ENCODE peak calls at places on chromosomes 16 and 17, in four cellular contexts. One of them, this sample, is unnamed.

GRCh38 chr17:58703137-58703846 is 10.9 kb downstream of the RAD51C start:
- DNase-seq in endothelial cell: no peak
- DNase-seq in fibroblast of the aortic adventitia: peak; percentile 78
- DNase-seq in heart right ventricle: no peak
- DNase-seq in this sample: no peak

GRCh38 chr17:60391419-60392041 is 403 bp downstream of the USP32 start:
- DNase-seq in heart right ventricle: no peak
- DNase-seq in fibroblast of the aortic adventitia: no peak
- DNase-seq in endothelial cell: peak; percentile 72
- DNase-seq in this sample: peak; percentile 81

GRCh38 chr16:58907297-58907696 is 173.2 kb upstream of the GOT2 start:
- DNase-seq in heart right ventricle: no peak
- DNase-seq in fibroblast of the aortic adventitia: no peak
- DNase-seq in endothelial cell: no peak
- DNase-seq in this sample: no peak

GRCh38 chr17:17681187-17681743 is at the start of gene RAI1:
- DNase-seq in heart right ventricle: peak; percentile 81
- DNase-seq in endothelial cell: peak; percentile 86
- DNase-seq in fibroblast of the aortic adventitia: peak; percentile 78
- DNase-seq in this sample: peak; percentile 88

GRCh38 chr17:6523330-6523729 is 33.0 kb downstream of the PITPNM3 start:
- DNase-seq in heart right ventricle: no peak
- DNase-seq in fibroblast of the aortic adventitia: no peak
- DNase-seq in endothelial cell: no peak
- DNase-seq in this sample: no peak

GRCh38 chr17:67829331-67829730 is 4.0 kb downstream of the BPTF start:
- DNase-seq in fibroblast of the aortic adventitia: no peak
- DNase-seq in endothelial cell: no peak
- DNase-seq in heart right ventricle: no peak
- DNase-seq in this sample: no peak

GRCh38 chr16:25210758-25211157 is 6.0 kb upstream of the AQP8 start:
- DNase-seq in fibroblast of the aortic adventitia: peak; percentile 46
- DNase-seq in heart right ventricle: no peak
- DNase-seq in endothelial cell: no peak
- DNase-seq in this sample: no peak

GRCh38 chr16:50025544-50025931 is 513 bp downstream of the CNEP1R1 start:
- DNase-seq in fibroblast of the aortic adventitia: peak; percentile 14
- DNase-seq in heart right ventricle: no peak
- DNase-seq in endothelial cell: peak; percentile 23
- DNase-seq in this sample: no peak

GRCh38 chr17:72237223-72237622 is 116.4 kb downstream of the SOX9 start:
- DNase-seq in heart right ventricle: no peak
- DNase-seq in endothelial cell: no peak
- DNase-seq in fibroblast of the aortic adventitia: no peak
- DNase-seq in this sample: no peak

GRCh38 chr17:68800731-68801130 is 154.5 kb downstream of the ABCA8 start:
- DNase-seq in heart right ventricle: no peak
- DNase-seq in fibroblast of the aortic adventitia: peak; percentile 83
- DNase-seq in endothelial cell: no peak
- DNase-seq in this sample: no peak

DNA sequence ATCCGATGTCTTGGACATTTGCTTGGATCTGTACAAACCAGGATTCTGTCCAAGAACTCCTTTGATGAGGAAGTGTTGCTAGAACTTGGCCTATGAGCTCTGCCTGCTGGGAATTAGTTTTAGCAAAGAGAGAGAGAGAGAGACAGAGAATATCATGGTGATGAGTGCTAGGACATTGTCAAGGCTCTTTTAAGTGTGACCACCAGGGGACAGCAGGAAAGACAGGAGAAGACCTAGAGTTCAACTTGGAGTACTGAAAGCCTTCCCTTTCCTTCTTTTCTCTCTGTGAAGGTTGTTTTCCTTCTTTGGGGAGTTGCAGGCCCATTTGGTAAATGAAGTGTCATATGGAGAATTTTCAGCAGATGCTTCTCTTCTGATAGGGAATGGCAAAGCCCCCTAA is 389.2 kb upstream of the HSBP1 start:
- DNase-seq in endothelial cell: no peak
- DNase-seq in fibroblast of the aortic adventitia: no peak
- DNase-seq in heart right ventricle: no peak
- DNase-seq in this sample: no peak
- TF ChIP-seq CTCF in endothelial cell: peak; percentile 22
- TF ChIP-seq CTCF in fibroblast of the aortic adventitia: no peak
- TF ChIP-seq CTCF in heart right ventricle: no peak
- TF ChIP-seq CTCF in this sample: no peak

DNA sequence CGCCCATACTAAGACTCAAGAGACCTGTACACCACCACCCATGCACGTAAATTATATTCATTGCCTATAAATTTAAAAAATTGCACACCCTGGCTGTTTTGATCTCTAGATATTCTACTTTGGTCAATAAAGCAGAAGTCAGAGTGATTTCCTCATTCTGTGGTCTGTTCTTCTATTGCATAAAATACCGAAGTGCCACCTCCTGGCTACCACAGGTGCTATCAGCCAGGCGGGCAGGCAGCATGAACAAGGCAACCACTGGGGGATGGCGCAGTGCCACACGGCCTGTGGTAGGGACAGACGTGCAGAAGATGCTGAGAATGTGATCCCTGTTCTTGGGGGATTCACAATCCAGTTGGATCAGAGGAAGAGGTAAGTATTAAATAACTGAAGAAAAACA is 122.3 kb downstream of the CDK5R1 start:
- DNase-seq in heart right ventricle: peak; percentile 57
- DNase-seq in endothelial cell: no peak
- DNase-seq in fibroblast of the aortic adventitia: no peak
- DNase-seq in this sample: no peak
- TF ChIP-seq CTCF in heart right ventricle: peak; percentile 21
- TF ChIP-seq CTCF in endothelial cell: no peak
- TF ChIP-seq CTCF in fibroblast of the aortic adventitia: peak; percentile 1
- TF ChIP-seq CTCF in this sample: peak; percentile 17

GRCh38 chr16:68022278-68022727 is 729 bp downstream of the DDX28 start:
- DNase-seq in fibroblast of the aortic adventitia: no peak
- DNase-seq in heart right ventricle: no peak
- DNase-seq in endothelial cell: peak; percentile 17
- DNase-seq in this sample: no peak

GRCh38 chr16:68021490-68021889 is 1.5 kb downstream of the DDX28 start:
- DNase-seq in endothelial cell: no peak
- DNase-seq in fibroblast of the aortic adventitia: no peak
- DNase-seq in heart right ventricle: no peak
- DNase-seq in this sample: no peak

GRCh38 chr16:68019167-68019680 is 3.5 kb upstream of the DPEP2NB start:
- DNase-seq in fibroblast of the aortic adventitia: no peak
- DNase-seq in endothelial cell: no peak
- DNase-seq in heart right ventricle: no peak
- DNase-seq in this sample: no peak

GRCh38 chr16:68022728-68023537 is at the start of the genes DDX28 and DUS2:
- DNase-seq in endothelial cell: peak; percentile 90
- DNase-seq in fibroblast of the aortic adventitia: peak; percentile 91
- DNase-seq in heart right ventricle: peak; percentile 93
- DNase-seq in this sample: peak; percentile 94
- TF ChIP-seq CTCF in endothelial cell: no peak
- TF ChIP-seq CTCF in fibroblast of the aortic adventitia: no peak
- TF ChIP-seq CTCF in heart right ventricle: no peak
- TF ChIP-seq CTCF in this sample: no peak

GRCh38 chr16:89491974-89492687 is 1.8 kb upstream of the ANKRD11 start:
- DNase-seq in endothelial cell: no peak
- DNase-seq in fibroblast of the aortic adventitia: no peak
- DNase-seq in heart right ventricle: no peak
- DNase-seq in this sample: no peak

GRCh38 chr16:89491238-89491869 is 993 bp upstream of the ANKRD11 start:
- DNase-seq in heart right ventricle: no peak
- DNase-seq in endothelial cell: no peak
- DNase-seq in fibroblast of the aortic adventitia: peak; percentile 34
- DNase-seq in this sample: no peak

GRCh38 chr16:89489731-89490385 is 503 bp downstream of the ANKRD11 start:
- DNase-seq in heart right ventricle: no peak
- DNase-seq in endothelial cell: peak; percentile 20
- DNase-seq in fibroblast of the aortic adventitia: no peak
- DNase-seq in this sample: no peak

GRCh38 chr16:89490386-89491237 is at the start of gene ANKRD11:
- DNase-seq in fibroblast of the aortic adventitia: peak; percentile 100
- DNase-seq in heart right ventricle: peak; percentile 98
- DNase-seq in endothelial cell: peak; percentile 95
- DNase-seq in this sample: peak; percentile 99

DNA sequence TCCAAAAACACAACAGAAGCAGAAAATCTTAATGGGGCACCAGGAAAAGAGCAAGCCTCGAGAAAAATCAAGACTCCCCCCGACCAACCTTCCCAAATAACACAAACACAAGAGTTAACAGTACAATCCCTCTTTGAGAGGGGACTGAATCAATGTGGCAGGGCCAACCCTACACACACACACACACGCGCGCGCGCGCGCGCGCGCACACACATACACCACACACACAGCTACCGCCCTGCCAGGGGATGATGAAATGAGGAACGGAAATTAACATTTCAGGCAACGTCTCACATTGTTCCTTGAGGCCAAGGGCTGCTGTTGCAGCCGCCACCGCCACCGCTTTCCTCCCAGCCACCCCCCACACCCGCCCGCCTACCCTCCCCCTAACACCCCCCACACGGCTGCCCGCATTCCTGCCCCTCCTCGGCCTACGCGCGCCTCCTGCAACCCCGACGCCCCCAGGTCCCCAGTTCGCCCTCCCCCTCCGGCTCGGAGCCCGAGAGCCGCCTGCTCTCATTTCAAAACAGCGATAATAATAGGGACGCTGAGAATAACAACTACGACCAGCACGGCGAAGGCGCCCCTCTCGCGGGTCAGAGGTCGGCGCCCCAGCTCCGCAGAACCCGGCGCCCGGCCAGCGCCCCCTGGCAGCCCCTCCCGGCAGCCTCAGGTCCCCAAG is 1.2 kb downstream of the ANKRD11 start:
- DNase-seq in endothelial cell: peak; percentile 68
- DNase-seq in fibroblast of the aortic adventitia: peak; percentile 97
- DNase-seq in heart right ventricle: peak; percentile 82
- DNase-seq in this sample: peak; percentile 81
- TF ChIP-seq CTCF in endothelial cell: no peak
- TF ChIP-seq CTCF in fibroblast of the aortic adventitia: peak; percentile 51
- TF ChIP-seq CTCF in heart right ventricle: peak; percentile 7
- TF ChIP-seq CTCF in this sample: peak; percentile 57

GRCh38 chr17:78314683-78315354 is 45.1 kb downstream of the SOCS3 start:
- DNase-seq in heart right ventricle: no peak
- DNase-seq in fibroblast of the aortic adventitia: no peak
- DNase-seq in endothelial cell: no peak
- DNase-seq in this sample: no peak
- TF ChIP-seq CTCF in heart right ventricle: no peak
- TF ChIP-seq CTCF in fibroblast of the aortic adventitia: peak; percentile 16
- TF ChIP-seq CTCF in endothelial cell: peak; percentile 33
- TF ChIP-seq CTCF in this sample: peak; percentile 52

GRCh38 chr17:44751806-44752205 is 7.0 kb upstream of the ADAM11 start:
- DNase-seq in heart right ventricle: no peak
- DNase-seq in endothelial cell: no peak
- DNase-seq in fibroblast of the aortic adventitia: no peak
- DNase-seq in this sample: no peak
- TF ChIP-seq CTCF in heart right ventricle: no peak
- TF ChIP-seq CTCF in endothelial cell: no peak
- TF ChIP-seq CTCF in fibroblast of the aortic adventitia: no peak
- TF ChIP-seq CTCF in this sample: no peak

DNA sequence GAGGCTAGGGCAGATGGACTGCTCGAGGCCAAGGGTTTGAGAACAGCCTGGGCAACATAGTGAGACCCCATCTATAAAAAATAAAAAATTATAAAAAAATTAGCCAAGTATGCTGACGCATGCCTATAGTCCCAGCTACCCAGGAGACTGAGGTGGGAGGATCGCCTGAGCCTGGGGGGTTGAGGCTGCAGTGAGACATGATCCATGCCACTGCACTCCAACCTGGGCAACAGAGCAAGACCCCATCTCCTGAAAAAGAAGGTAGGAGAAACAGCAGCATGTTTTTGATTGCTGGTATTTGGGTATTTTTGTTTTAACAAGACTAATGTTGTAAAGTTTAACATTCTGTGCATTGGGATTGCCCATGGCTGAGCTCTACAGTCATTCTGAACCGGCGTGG is 8.9 kb upstream of the DDX19A start:
- DNase-seq in endothelial cell: no peak
- DNase-seq in heart right ventricle: no peak
- DNase-seq in fibroblast of the aortic adventitia: no peak
- DNase-seq in this sample: no peak
- TF ChIP-seq CTCF in endothelial cell: no peak
- TF ChIP-seq CTCF in heart right ventricle: no peak
- TF ChIP-seq CTCF in fibroblast of the aortic adventitia: no peak
- TF ChIP-seq CTCF in this sample: no peak

GRCh38 chr17:20157078-20157360 is 147.9 kb downstream of the SPECC1 start:
- DNase-seq in fibroblast of the aortic adventitia: no peak
- DNase-seq in endothelial cell: no peak
- DNase-seq in heart right ventricle: no peak
- DNase-seq in this sample: no peak

GRCh38 chr17:20156196-20157077 is 147.3 kb downstream of the SPECC1 start:
- DNase-seq in endothelial cell: peak; percentile 40
- DNase-seq in heart right ventricle: peak; percentile 28
- DNase-seq in fibroblast of the aortic adventitia: peak; percentile 19
- DNase-seq in this sample: peak; percentile 73

GRCh38 chr17:20158580-20158979 is 149.4 kb downstream of the SPECC1 start:
- DNase-seq in fibroblast of the aortic adventitia: no peak
- DNase-seq in heart right ventricle: no peak
- DNase-seq in endothelial cell: no peak
- DNase-seq in this sample: no peak

GRCh38 chr17:20155258-20156195 is 146.4 kb downstream of the SPECC1 start:
- DNase-seq in endothelial cell: peak; percentile 98
- DNase-seq in fibroblast of the aortic adventitia: peak; percentile 76
- DNase-seq in heart right ventricle: peak; percentile 97
- DNase-seq in this sample: peak; percentile 98

GRCh38 chr17:20159406-20160075 is 150.4 kb downstream of the SPECC1 start:
- DNase-seq in fibroblast of the aortic adventitia: no peak
- DNase-seq in heart right ventricle: no peak
- DNase-seq in endothelial cell: no peak
- DNase-seq in this sample: no peak
- TF ChIP-seq CTCF in fibroblast of the aortic adventitia: no peak
- TF ChIP-seq CTCF in heart right ventricle: no peak
- TF ChIP-seq CTCF in endothelial cell: no peak
- TF ChIP-seq CTCF in this sample: no peak

GRCh38 chr17:57288753-57289121 is 32.4 kb downstream of the MSI2 start:
- DNase-seq in endothelial cell: no peak
- DNase-seq in fibroblast of the aortic adventitia: no peak
- DNase-seq in heart right ventricle: no peak
- DNase-seq in this sample: no peak
- TF ChIP-seq CTCF in endothelial cell: no peak
- TF ChIP-seq CTCF in fibroblast of the aortic adventitia: no peak
- TF ChIP-seq CTCF in heart right ventricle: no peak
- TF ChIP-seq CTCF in this sample: no peak